ENCODE peak calls at places on chromosomes 3 and 15, in four cellular contexts. D is HEK293T, P is GM12878, T is HepG2. J is an unnamed sample.

GRCh38 chr3:100170492-100170891 is 56.2 kb upstream of the FILIP1L start:
- DNase-seq in T (no peak), P (no peak), D (no peak), J (no peak)

GRCh38 chr3:183161552-183162345 is 785 bp downstream of the LAMP3 start:
- DNase-seq in D (no peak), P (peak), T (no peak), J (no peak)

GRCh38 chr3:140062461-140062860 is 127.5 kb downstream of the CLSTN2 start:
- DNase-seq in D (no peak), P (no peak), T (no peak), J (no peak)

GRCh38 chr3:65953301-65953812 is 85.4 kb downstream of the MAGI1 start:
- DNase-seq in T (peak), D (no peak), P (no peak), J (no peak)

GRCh38 chr3:70985572-70985971 is 598.0 kb downstream of the FOXP1 start:
- DNase-seq in D (no peak), P (no peak), T (no peak), J (no peak)

GRCh38 chr3:98500019-98500418 is 2.5 kb downstream of the OR5K2 start:
- DNase-seq in D (peak), P (no peak), T (no peak), J (no peak)

GRCh38 chr3:114834175-114834940 is 312.7 kb downstream of the ZBTB20 start:
- DNase-seq in T (no peak), D (no peak), P (no peak), J (no peak)

GRCh38 chr15:66651198-66651597 is 50.8 kb upstream of the SMAD6 start:
- DNase-seq in T (no peak), P (no peak), D (no peak), J (no peak)

GRCh38 chr3:42191443-42191747 is 74.6 kb downstream of the CCK start:
- DNase-seq in D (no peak), P (no peak), T (no peak), J (no peak)

GRCh38 chr3:111747490-111747889 is 111.6 kb upstream of the PHLDB2 start:
- DNase-seq in P (no peak), D (no peak), T (no peak), J (no peak)

GRCh38 chr3:29092348-29092747 is 188.5 kb upstream of the RBMS3 start:
- DNase-seq in P (no peak), T (no peak), D (no peak), J (no peak)

GRCh38 chr15:35540885-35541284 is 5.1 kb downstream of the DPH6 start:
- DNase-seq in D (no peak), T (no peak), P (no peak), J (no peak)

GRCh38 chr3:27680517-27681246 is 41.4 kb downstream of the EOMES start:
- DNase-seq in D (no peak), P (no peak), T (peak), J (no peak)

GRCh38 chr15:56608140-56608778 is 125.0 kb downstream of the ZNF280D start:
- DNase-seq in P (peak), D (no peak), T (no peak), J (no peak)

GRCh38 chr3:4491873-4492239 is 1.3 kb upstream of the ITPR1 start:
- DNase-seq in T (no peak), D (no peak), P (no peak), J (no peak)

GRCh38 chr3:191154827-191155226 is 44.2 kb upstream of the OSTN start:
- DNase-seq in T (no peak), P (no peak), D (no peak), J (no peak)

GRCh38 chr3:89038864-89039263 is 68.6 kb upstream of the EPHA3 start:
- DNase-seq in P (no peak), D (no peak), T (no peak), J (no peak)

GRCh38 chr15:68484696-68485400 is 52.9 kb upstream of the ITGA11 start:
- DNase-seq in D (no peak), T (no peak), P (no peak), J (no peak)

GRCh38 chr3:3800076-3800448 is 831 bp downstream of the LRRN1 start:
- DNase-seq in D (no peak), T (no peak), P (no peak), J (no peak)

GRCh38 chr15:48800245-48800644 is 10.6 kb downstream of the CEP152 start:
- DNase-seq in T (peak), D (no peak), P (no peak), J (no peak)

GRCh38 chr15:48796521-48796920 is 14.3 kb downstream of the CEP152 start:
- DNase-seq in P (no peak), T (no peak), D (no peak), J (no peak)

GRCh38 chr15:48795901-48796300 is 15.0 kb downstream of the CEP152 start:
- DNase-seq in P (no peak), T (no peak), D (no peak), J (peak)

GRCh38 chr15:48796930-48797329 is 13.9 kb downstream of the CEP152 start:
- DNase-seq in D (no peak), P (peak), T (no peak), J (no peak)

GRCh38 chr15:48798319-48798718 is 12.6 kb downstream of the CEP152 start:
- DNase-seq in P (no peak), T (no peak), D (no peak), J (no peak)
- TF ChIP-seq TARDBP in P (no peak), T (no peak), D (no peak), J (no peak)

GRCh38 chr3:52085883-52086282 is 29.5 kb upstream of the DUSP7 start:
- DNase-seq in D (no peak), T (no peak), P (no peak), J (no peak)

GRCh38 chr3:52086939-52087675 is 30.7 kb upstream of the DUSP7 start:
- DNase-seq in P (no peak), D (no peak), T (no peak), J (peak)

GRCh38 chr3:52088445-52089367 is 32.3 kb upstream of the DUSP7 start:
- DNase-seq in P (no peak), D (no peak), T (peak), J (peak)

GRCh38 chr3:52086461-52086860 is 30.1 kb upstream of the DUSP7 start:
- DNase-seq in T (no peak), D (no peak), P (no peak), J (no peak)

GRCh38 chr3:52087728-52088127 is 31.4 kb upstream of the DUSP7 start:
- DNase-seq in D (no peak), T (no peak), P (no peak), J (no peak)
- TF ChIP-seq TARDBP in D (no peak), T (no peak), P (no peak), J (no peak)

GRCh38 chr3:187667526-187667925 is 2.7 kb downstream of the SST start:
- DNase-seq in T (peak), P (no peak), D (no peak), J (no peak)
- TF ChIP-seq TARDBP in T (no peak), P (no peak), D (no peak), J (no peak)

GRCh38 chr15:70241031-70241430 is 143.3 kb upstream of the TLE3 start:
- DNase-seq in T (no peak), P (no peak), D (no peak), J (no peak)

GRCh38 chr15:70240082-70240481 is 142.4 kb upstream of the TLE3 start:
- DNase-seq in P (peak), D (no peak), T (no peak), J (no peak)

GRCh38 chr15:70236306-70237103 is 138.8 kb upstream of the TLE3 start:
- DNase-seq in D (no peak), T (no peak), P (no peak), J (no peak)

GRCh38 chr15:70237626-70238025 is 139.9 kb upstream of the TLE3 start:
- DNase-seq in P (no peak), T (no peak), D (no peak), J (no peak)

DNA sequence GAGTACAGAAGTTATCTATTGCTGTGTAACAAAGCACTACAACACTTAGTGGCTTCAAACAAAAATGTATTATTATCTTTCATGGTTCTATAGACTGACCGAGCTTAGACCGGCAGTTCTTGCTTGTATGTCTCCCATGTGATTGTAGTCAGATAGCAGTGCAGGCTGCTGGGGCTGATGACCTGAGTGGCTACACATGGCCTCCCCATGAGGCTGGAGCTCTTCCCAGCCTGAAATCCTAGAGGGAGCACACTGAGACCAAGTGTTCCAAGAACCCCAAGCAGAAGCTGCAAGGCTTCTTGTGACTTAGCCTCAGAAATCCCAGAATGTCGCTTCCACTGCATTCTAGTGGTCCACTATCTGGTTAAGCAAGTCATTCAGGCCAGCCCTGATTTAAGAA is 141.2 kb upstream of the TLE3 start:
- DNase-seq in D (no peak), P (no peak), T (no peak), J (no peak)
- TF ChIP-seq TARDBP in D (no peak), P (no peak), T (no peak), J (no peak)

GRCh38 chr3:172685331-172686214 is 25.3 kb downstream of the NCEH1 start:
- DNase-seq in D (no peak), T (no peak), P (no peak), J (no peak)
- TF ChIP-seq TARDBP in D (no peak), T (no peak), P (no peak), J (no peak)

GRCh38 chr15:91471410-91471993 is 371.4 kb downstream of the SV2B start:
- DNase-seq in D (no peak), P (no peak), T (no peak), J (peak)
- TF ChIP-seq TARDBP in D (no peak), P (no peak), T (no peak), J (no peak)

GRCh38 chr3:159896543-159896942 is 92.1 kb upstream of the IL12A start:
- DNase-seq in P (no peak), D (no peak), T (no peak), J (no peak)

GRCh38 chr3:159899198-159899597 is 89.4 kb upstream of the IL12A start:
- DNase-seq in T (no peak), D (no peak), P (no peak), J (no peak)

GRCh38 chr3:159897331-159898075 is 91.1 kb upstream of the IL12A start:
- DNase-seq in T (no peak), D (no peak), P (no peak), J (no peak)

GRCh38 chr3:159895430-159895829 is 93.2 kb upstream of the IL12A start:
- DNase-seq in D (no peak), T (no peak), P (no peak), J (no peak)

DNA sequence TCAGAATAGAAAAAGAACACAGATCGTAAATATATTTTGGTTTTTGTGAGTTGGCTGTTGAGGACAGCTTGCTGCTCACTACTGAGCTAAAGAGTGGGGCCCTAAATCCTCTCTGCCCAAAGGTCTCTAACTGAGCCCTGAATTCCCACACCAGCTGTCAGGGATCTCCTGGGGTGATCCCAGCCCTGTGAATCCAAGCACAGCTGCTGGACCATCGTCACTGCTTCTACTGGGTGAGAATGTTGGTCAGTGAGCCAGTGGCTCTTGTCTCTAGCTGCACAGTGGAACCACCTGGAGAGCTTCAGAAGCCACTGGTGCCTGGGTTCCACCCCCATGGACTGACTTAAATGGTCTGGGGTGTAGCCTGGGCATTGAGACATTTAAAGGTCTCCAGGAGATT is 90.5 kb upstream of the IL12A start:
- DNase-seq in P (no peak), D (no peak), T (no peak), J (no peak)
- TF ChIP-seq TARDBP in P (no peak), D (no peak), T (no peak), J (no peak)

DNA sequence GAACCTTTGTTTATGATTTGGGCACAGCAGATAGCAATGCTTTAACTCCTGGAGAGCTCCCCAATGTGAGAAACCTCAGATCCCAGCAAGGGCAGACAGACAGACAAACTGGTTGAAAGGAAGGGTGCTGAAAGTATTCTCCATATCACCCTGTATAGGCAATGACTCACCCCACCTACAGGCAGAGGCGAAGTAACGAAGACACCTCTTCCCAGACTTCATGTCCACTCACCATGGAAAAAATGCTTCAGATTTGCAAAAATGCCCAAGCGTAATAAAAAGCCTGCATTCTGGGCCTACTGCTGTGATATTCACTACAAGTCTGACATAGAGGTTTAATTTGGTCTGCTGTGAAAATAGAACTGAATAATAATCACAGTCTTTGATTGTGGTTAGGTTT is 50.5 kb downstream of the THBS1 start:
- DNase-seq in D (no peak), P (no peak), T (no peak), J (no peak)
- TF ChIP-seq TARDBP in D (no peak), P (no peak), T (no peak), J (no peak)

DNA sequence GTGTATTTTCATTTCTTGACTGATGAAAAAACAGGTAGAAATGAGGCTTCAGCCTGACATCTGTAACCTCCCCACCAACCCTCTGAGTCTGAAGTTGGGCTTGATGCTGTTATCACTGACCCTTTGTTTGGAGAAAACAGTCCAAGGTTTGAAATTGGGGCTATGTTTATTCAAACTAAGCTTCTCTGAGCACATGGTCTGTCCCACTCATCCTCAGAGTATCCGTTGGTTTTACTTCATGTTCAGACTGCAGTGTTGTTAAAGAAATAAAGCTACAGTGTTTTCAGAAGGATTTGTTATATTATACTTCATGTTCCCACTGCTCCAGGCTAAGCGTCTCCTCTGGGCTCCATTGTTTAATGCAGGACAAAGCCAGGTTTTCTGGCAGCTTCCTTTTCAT is 6.0 kb downstream of the MAPKBP1 start:
- DNase-seq in T (peak), D (no peak), P (no peak), J (no peak)
- TF ChIP-seq TARDBP in T (no peak), D (no peak), P (no peak), J (no peak)

GRCh38 chr3:57582470-57583168 is 14.5 kb downstream of the ARF4 start:
- DNase-seq in P (no peak), T (no peak), D (peak), J (no peak)
- TF ChIP-seq TARDBP in P (no peak), T (no peak), D (no peak), J (no peak)